ENCODE peak calls at places on chromosome 14, in four cellular contexts. W, G, N and F are unnamed samples.

GRCh38 chr14:103161054-103161397 is 37.8 kb downstream of the TNFAIP2 start:
- DNase-seq in W (no peak), N (no peak), G (no peak), F (peak; percentile 55)

GRCh38 chr14:34978444-34978843 is 4.3 kb upstream of the SRP54 start:
- DNase-seq in G (no peak), W (no peak), N (no peak), F (no peak)

GRCh38 chr14:103104389-103104653 is 9.8 kb downstream of the EXOC3L4 start:
- DNase-seq in W (no peak), N (no peak), G (no peak), F (no peak)

GRCh38 chr14:102779574-102780315 is 2.5 kb downstream of the TRAF3 start:
- DNase-seq in N (no peak), W (no peak), G (no peak), F (no peak)

GRCh38 chr14:82431031-82431430 is 897.4 kb upstream of the SEL1L start:
- DNase-seq in G (no peak), W (no peak), N (no peak), F (no peak)

GRCh38 chr14:103130965-103131364 is 7.7 kb downstream of the TNFAIP2 start:
- DNase-seq in G (no peak), W (no peak), N (peak; percentile 69), F (peak; percentile 29)

GRCh38 chr14:101119830-101120571 is 216.5 kb upstream of the RTL1 start:
- DNase-seq in N (no peak), G (no peak), W (no peak), F (peak; percentile 10)

GRCh38 chr14:77376380-77376770 is 519 bp downstream of the TMED8 start:
- DNase-seq in W (peak; percentile 17), N (peak; percentile 13), G (peak; percentile 29), F (peak; percentile 56)

GRCh38 chr14:47959753-47960152 is 284.3 kb upstream of the MDGA2 start:
- DNase-seq in N (no peak), G (no peak), W (peak; percentile 29), F (no peak)

GRCh38 chr14:24315807-24316596 is 4.7 kb downstream of the LTB4R start:
- DNase-seq in N (no peak), G (no peak), W (peak; percentile 37), F (peak; percentile 36)

GRCh38 chr14:30354439-30354838 is 204.5 kb upstream of the G2E3 start:
- DNase-seq in G (no peak), N (no peak), W (no peak), F (no peak)

GRCh38 chr14:80523518-80524117 is 312.3 kb upstream of the DIO2 start:
- DNase-seq in N (no peak), W (peak; percentile 47), G (no peak), F (peak; percentile 22)

GRCh38 chr14:56854325-56854724 is 44.0 kb upstream of the OTX2 start:
- DNase-seq in N (no peak), G (no peak), W (no peak), F (no peak)

GRCh38 chr14:69625299-69626131 is 14.1 kb downstream of the SUSD6 start:
- DNase-seq in W (peak; percentile 78), G (no peak), N (no peak), F (no peak)
- H3K4me2 ChIP-seq in W (peak overlapping the region; percentile 60), G (no peak overlapping the region), N (no peak overlapping the region), F (no peak overlapping the region)

GRCh38 chr14:22846811-22847307 is 10.5 kb downstream of the MMP14 start:
- DNase-seq in W (no peak), G (no peak), N (no peak), F (no peak)
- H3K4me2 ChIP-seq in W (no peak overlapping the region), G (no peak overlapping the region), N (peak overlapping the region; percentile 32), F (peak overlapping the region; percentile 14)

GRCh38 chr14:74569387-74569786 is 42.6 kb downstream of the LTBP2 start:
- DNase-seq in G (no peak), W (no peak), N (no peak), F (no peak)
- H3K4me2 ChIP-seq in G (no peak overlapping the region), W (no peak overlapping the region), N (peak overlapping the region; percentile 37), F (no peak overlapping the region)

GRCh38 chr14:54652890-54653201 is 85.9 kb downstream of the SAMD4A start:
- DNase-seq in N (no peak), W (no peak), G (no peak), F (no peak)

GRCh38 chr14:54652188-54652889 is 85.4 kb downstream of the SAMD4A start:
- DNase-seq in N (peak; percentile 99), W (peak; percentile 96), G (peak; percentile 91), F (peak; percentile 99)

GRCh38 chr14:54651649-54652048 is 84.7 kb downstream of the SAMD4A start:
- DNase-seq in W (no peak), N (no peak), G (no peak), F (peak; percentile 58)

GRCh38 chr14:54651018-54651351 is 84.1 kb downstream of the SAMD4A start:
- DNase-seq in N (no peak), G (peak; percentile 21), W (peak; percentile 41), F (no peak)

DNA sequence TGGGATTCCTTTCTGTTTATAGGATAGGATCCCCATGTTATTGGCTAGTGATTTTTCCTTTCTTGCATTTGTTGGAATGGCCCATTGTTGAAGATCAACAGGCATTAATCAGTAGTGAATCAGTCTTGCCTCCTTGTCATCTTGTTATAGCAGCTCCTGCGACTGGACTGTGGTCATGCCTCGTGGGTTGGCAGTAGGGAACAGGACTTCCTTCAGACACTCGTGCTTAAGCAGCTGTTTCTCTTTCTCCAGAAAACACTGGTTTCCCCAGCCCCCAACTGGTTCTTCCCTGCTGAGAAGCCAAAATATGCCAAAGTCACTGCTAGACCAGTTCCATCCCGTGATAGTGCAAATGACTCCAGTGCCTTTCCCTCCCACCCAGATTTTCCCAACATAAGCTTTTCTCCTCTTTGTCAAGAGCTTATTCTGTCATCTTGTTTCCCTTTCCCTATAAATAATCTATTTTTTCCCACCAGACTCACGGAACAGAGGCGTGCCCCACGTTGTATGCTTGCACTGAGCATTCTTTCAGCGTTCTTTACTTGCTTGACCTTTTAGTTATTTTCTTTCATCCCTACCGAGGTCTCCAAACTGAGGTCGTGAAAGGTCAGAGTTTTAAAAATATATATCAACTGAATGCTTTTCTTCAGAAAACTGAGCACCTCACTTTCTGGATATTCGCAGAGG is 83.5 kb downstream of the SAMD4A start:
- DNase-seq in N (peak; percentile 69), W (peak; percentile 93), G (peak; percentile 21), F (peak; percentile 84)
- H3K4me2 ChIP-seq in N (peak overlapping the region; percentile 75), W (peak overlapping the region; percentile 93), G (peak overlapping the region; percentile 91), F (peak overlapping the region; percentile 80)

GRCh38 chr14:64656986-64657385 is 47.2 kb upstream of the PLEKHG3 start:
- DNase-seq in N (peak; percentile 85), G (no peak), W (no peak), F (peak; percentile 94)
- H3K4me2 ChIP-seq in N (no peak overlapping the region), G (no peak overlapping the region), W (no peak overlapping the region), F (peak overlapping the region; percentile 38)